ENCODE peak calls at places on chromosomes 3 and 15, in five cellular contexts. Q is HS-27A; R is central memory CD4-positive, alpha-beta T cell; Y is activated naive CD8-positive, alpha-beta T cell treated with anti-CD3 and anti-CD28 coated beads, Interleukin-2, amount 50 U/mL, for 16 hours; O is activated CD4-positive, alpha-beta T cell treated with anti-CD3 and anti-CD28 coated beads for 36 hours. F is an unnamed sample.
A peak's percentile ranks its signal among the peaks of the same experiment; 100 is the strongest.

GRCh38 chr15:51132384-51133139 is 37.9 kb upstream of the TNFAIP8L3 start:
- DNase-seq in Y (no peak), Q (peak; percentile 94), O (peak; percentile 48), R (no peak), F (peak; percentile 92)

GRCh38 chr15:41926184-41927056 is 32.6 kb upstream of the SPTBN5 start:
- DNase-seq in Q (no peak), O (no peak), Y (no peak), R (no peak), F (peak; percentile 64)

GRCh38 chr3:126346466-126346865 is 10.7 kb downstream of the KLF15 start:
- DNase-seq in Q (no peak), O (no peak), R (no peak), Y (no peak), F (no peak)

GRCh38 chr3:45608885-45609284 is 14.3 kb downstream of the LIMD1 start:
- DNase-seq in Y (no peak), Q (no peak), O (no peak), R (no peak), F (peak; percentile 25)

GRCh38 chr15:66212471-66212870 is 41.1 kb downstream of the MEGF11 start:
- DNase-seq in Y (no peak), Q (no peak), O (no peak), R (no peak), F (no peak)

GRCh38 chr3:71066849-71067261 is 516.7 kb downstream of the FOXP1 start:
- DNase-seq in O (peak; percentile 73), R (peak; percentile 52), Y (no peak), Q (no peak), F (peak; percentile 68)

GRCh38 chr15:76185716-76186115 is 125.6 kb downstream of the ETFA start:
- DNase-seq in R (no peak), O (peak; percentile 41), Q (peak; percentile 97), Y (no peak), F (peak; percentile 71)

GRCh38 chr3:152404976-152405375 is 136.2 kb downstream of the MBNL1 start:
- DNase-seq in Q (no peak), O (no peak), Y (no peak), R (no peak), F (no peak)

GRCh38 chr15:97585408-97585807 is 375.1 kb upstream of the ARRDC4 start:
- DNase-seq in Y (no peak), R (no peak), Q (no peak), O (no peak), F (no peak)

GRCh38 chr3:126300761-126301481 is 56.3 kb downstream of the KLF15 start:
- DNase-seq in Q (no peak), R (no peak), Y (no peak), O (no peak), F (no peak)

GRCh38 chr3:141335531-141336042 is 32.7 kb upstream of the ZBTB38 start:
- DNase-seq in Q (no peak), O (no peak), Y (no peak), R (no peak), F (no peak)

GRCh38 chr3:98504534-98504933 is 7.1 kb downstream of the OR5K2 start:
- DNase-seq in Q (peak; percentile 31), O (no peak), R (no peak), Y (no peak), F (no peak)

GRCh38 chr3:38477057-38477820 is 18.9 kb upstream of the EXOG start:
- DNase-seq in Q (no peak), Y (no peak), O (no peak), R (no peak), F (no peak)

GRCh38 chr3:99953596-99953995 is 135.9 kb downstream of the CMSS1 start:
- DNase-seq in Y (no peak), R (no peak), Q (no peak), O (no peak), F (no peak)

GRCh38 chr3:151593923-151594322 is 133.1 kb upstream of the IGSF10 start:
- DNase-seq in O (no peak), Y (no peak), Q (no peak), R (no peak), F (peak; percentile 60)

GRCh38 chr15:98401029-98401428 is 247.3 kb upstream of the IGF1R start:
- DNase-seq in Y (no peak), O (no peak), R (no peak), Q (no peak), F (no peak)

GRCh38 chr15:49235446-49236207 is 65.6 kb downstream of the GALK2 start:
- DNase-seq in Y (peak; percentile 8), Q (peak; percentile 55), O (peak; percentile 60), R (peak; percentile 28), F (peak; percentile 80)

GRCh38 chr15:88769161-88769971 is 33.9 kb upstream of the ACAN start:
- DNase-seq in Y (no peak), O (peak; percentile 21), R (no peak), Q (no peak), F (no peak)

GRCh38 chr3:63278171-63278999 is at the start of gene SYNPR:
- DNase-seq in R (no peak), Q (no peak), Y (no peak), O (no peak), F (no peak)

GRCh38 chr3:111690242-111690641 is 95.1 kb upstream of the ZBED2 start:
- DNase-seq in R (no peak), Q (peak; percentile 63), O (no peak), Y (no peak), F (peak; percentile 96)

GRCh38 chr3:150419076-150419868 is 11.2 kb downstream of the TSC22D2 start:
- DNase-seq in Y (no peak), R (no peak), O (no peak), Q (no peak), F (peak; percentile 48)

GRCh38 chr3:192816274-192816853 is 89.0 kb upstream of the FGF12 start:
- DNase-seq in O (no peak), Y (no peak), R (peak; percentile 26), Q (peak; percentile 31), F (peak; percentile 72)

GRCh38 chr15:36617529-36618196 is 38.2 kb downstream of the CDIN1 start:
- DNase-seq in R (no peak), O (no peak), Y (no peak), Q (no peak), F (no peak)

GRCh38 chr15:63672369-63672768 is 75.2 kb downstream of the FBXL22 start:
- DNase-seq in Q (no peak), Y (no peak), R (no peak), O (peak; percentile 18), F (no peak)

GRCh38 chr3:111989061-111989678 is 9.6 kb upstream of the TAGLN3 start:
- DNase-seq in Y (no peak), R (peak; percentile 22), Q (no peak), O (no peak), F (peak; percentile 71)

GRCh38 chr3:60399295-60399694 is 852.0 kb downstream of the FHIT start:
- DNase-seq in O (no peak), Y (no peak), Q (no peak), R (no peak), F (peak; percentile 1)

GRCh38 chr3:181851063-181851462 is 139.3 kb downstream of the SOX2 start:
- DNase-seq in Q (no peak), Y (no peak), O (no peak), R (no peak), F (no peak)

GRCh38 chr3:175193815-175194518 is 334.8 kb downstream of the NAALADL2 start:
- DNase-seq in Q (no peak), Y (no peak), R (no peak), O (no peak), F (peak; percentile 75)

GRCh38 chr3:43948013-43948412 is 257.3 kb downstream of the ABHD5 start:
- DNase-seq in R (no peak), Y (no peak), O (no peak), Q (no peak), F (no peak)

GRCh38 chr15:43134157-43134637 is 811 bp downstream of the TMEM62 start:
- DNase-seq in Q (no peak), R (peak; percentile 9), O (peak; percentile 24), Y (no peak), F (no peak)

GRCh38 chr3:99287876-99288275 is 350.5 kb upstream of the COL8A1 start:
- DNase-seq in O (no peak), Y (no peak), Q (no peak), R (no peak), F (no peak)

GRCh38 chr3:13066236-13066635 is 7.0 kb downstream of the IQSEC1 start:
- DNase-seq in R (no peak), Y (no peak), O (no peak), Q (no peak), F (no peak)

GRCh38 chr3:9791127-9791526 is 1.1 kb downstream of the TADA3 start:
- DNase-seq in O (no peak), R (no peak), Y (no peak), Q (no peak), F (no peak)

GRCh38 chr3:138694287-138695007 is 85.9 kb downstream of the FAIM start:
- DNase-seq in R (no peak), Y (no peak), O (no peak), Q (peak; percentile 87), F (peak; percentile 99)

GRCh38 chr3:13718000-13718399 is 161.9 kb downstream of the WNT7A start:
- DNase-seq in Y (no peak), O (no peak), Q (no peak), R (no peak), F (no peak)

GRCh38 chr3:61158676-61159075 is 92.6 kb downstream of the FHIT start:
- DNase-seq in Q (no peak), R (no peak), O (no peak), Y (no peak), F (no peak)

GRCh38 chr3:73472429-73472828 is 152.3 kb downstream of the PDZRN3 start:
- DNase-seq in Q (no peak), R (no peak), O (no peak), Y (no peak), F (no peak)

GRCh38 chr3:129161860-129162271 is 1.0 kb upstream of the ISY1 start:
- DNase-seq in O (peak; percentile 54), Y (no peak), R (no peak), Q (no peak), F (peak; percentile 48)

GRCh38 chr3:172869356-172869755 is 118.8 kb downstream of the ECT2 start:
- DNase-seq in Q (no peak), R (no peak), O (no peak), Y (no peak), F (no peak)